ENCODE peak calls at places on chromosome 13, in five cellular contexts. I, N, C, Y and F are unnamed samples.

GRCh38 chr13:110874508-110874960 is 40.3 kb downstream of the ANKRD10 start:
- DNase-seq in Y (peak; percentile 83), C (peak; percentile 93), N (peak; percentile 41), I (peak; percentile 89), F (peak; percentile 93)

GRCh38 chr13:101291216-101291615 is 125.1 kb downstream of the NALCN start:
- DNase-seq in C (no peak), I (no peak), N (no peak), Y (no peak), F (no peak)

GRCh38 chr13:40351537-40352384 is 314.7 kb downstream of the FOXO1 start:
- DNase-seq in I (no peak), Y (no peak), C (no peak), N (no peak), F (no peak)

GRCh38 chr13:62309904-62310303 is 894.3 kb upstream of the PCDH20 start:
- DNase-seq in Y (no peak), N (no peak), C (no peak), I (peak; percentile 4), F (peak; percentile 54)

GRCh38 chr13:108304170-108305068 is 34.9 kb downstream of the TNFSF13B start:
- DNase-seq in I (no peak), C (no peak), N (no peak), Y (no peak), F (no peak)

GRCh38 chr13:25679936-25680335 is 308.2 kb downstream of the ATP8A2 start:
- DNase-seq in I (no peak), Y (no peak), C (no peak), N (no peak), F (no peak)

GRCh38 chr13:102897371-102898138 is 51.7 kb downstream of the ERCC5 start:
- DNase-seq in N (no peak), I (no peak), Y (no peak), C (no peak), F (no peak)

GRCh38 chr13:54029226-54029625 is 1000.6 kb downstream of the OLFM4 start:
- DNase-seq in N (no peak), Y (no peak), C (no peak), I (no peak), F (peak; percentile 15)

GRCh38 chr13:29901714-29902631 is 51.6 kb upstream of the UBL3 start:
- DNase-seq in N (no peak), I (no peak), C (peak; percentile 46), Y (no peak), F (no peak)

GRCh38 chr13:111095031-111095840 is 19.9 kb upstream of the ARHGEF7 start:
- DNase-seq in I (no peak), Y (no peak), N (no peak), C (no peak), F (no peak)

GRCh38 chr13:27359203-27359821 is 65.1 kb upstream of the GTF3A start:
- DNase-seq in Y (peak; percentile 82), I (peak; percentile 76), C (peak; percentile 76), N (peak; percentile 52), F (peak; percentile 84)

GRCh38 chr13:69204620-69205019 is 903.0 kb upstream of the ATXN8OS start:
- DNase-seq in C (no peak), I (no peak), N (no peak), Y (no peak), F (no peak)

GRCh38 chr13:48542581-48543341 is 9.9 kb upstream of the RCBTB2 start:
- DNase-seq in I (peak; percentile 59), C (peak; percentile 68), Y (peak; percentile 72), N (no peak), F (peak; percentile 64)

DNA sequence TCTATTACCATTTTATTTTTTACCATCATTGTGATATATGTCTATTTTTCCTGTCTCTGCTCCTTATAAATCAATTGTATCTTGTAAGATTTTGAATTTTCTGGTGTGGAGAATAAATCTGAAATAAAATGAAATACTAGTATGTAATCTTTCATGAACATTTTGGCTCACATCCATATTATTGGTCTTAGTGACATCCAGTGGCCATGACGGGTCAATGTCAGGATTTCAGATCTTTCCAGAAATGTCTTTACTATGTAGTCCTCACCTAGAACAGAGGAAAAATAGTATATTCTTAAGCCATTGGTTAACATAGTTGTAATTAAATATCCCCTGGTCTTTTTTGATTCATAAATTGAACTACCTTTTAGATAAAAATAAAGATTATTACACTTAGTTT is 109.8 kb upstream of the GPC6 start:
- DNase-seq in C (no peak), Y (no peak), I (no peak), N (no peak), F (peak; percentile 30)
- TF ChIP-seq CTCF in C (no peak), Y (no peak), I (peak; percentile 35), N (peak; percentile 21), F (peak; percentile 52)

GRCh38 chr13:41457589-41458186 is 338 bp downstream of the RGCC start:
- DNase-seq in N (no peak), Y (no peak), I (no peak), C (no peak), F (peak; percentile 29)

GRCh38 chr13:41458187-41458938 is 1.0 kb downstream of the RGCC start:
- DNase-seq in C (no peak), Y (peak; percentile 33), N (no peak), I (peak; percentile 54), F (peak; percentile 55)

GRCh38 chr13:41459754-41460111 is 2.4 kb downstream of the RGCC start:
- DNase-seq in I (no peak), Y (no peak), N (no peak), C (no peak), F (no peak)

GRCh38 chr13:41460930-41461329 is 3.6 kb downstream of the RGCC start:
- DNase-seq in N (no peak), I (no peak), Y (no peak), C (no peak), F (no peak)

GRCh38 chr13:41458939-41459753 is 1.8 kb downstream of the RGCC start:
- DNase-seq in I (peak; percentile 22), Y (no peak), C (no peak), N (no peak), F (peak; percentile 70)
- TF ChIP-seq CTCF in I (peak; percentile 60), Y (peak; percentile 35), C (no peak), N (peak; percentile 44), F (peak; percentile 75)

DNA sequence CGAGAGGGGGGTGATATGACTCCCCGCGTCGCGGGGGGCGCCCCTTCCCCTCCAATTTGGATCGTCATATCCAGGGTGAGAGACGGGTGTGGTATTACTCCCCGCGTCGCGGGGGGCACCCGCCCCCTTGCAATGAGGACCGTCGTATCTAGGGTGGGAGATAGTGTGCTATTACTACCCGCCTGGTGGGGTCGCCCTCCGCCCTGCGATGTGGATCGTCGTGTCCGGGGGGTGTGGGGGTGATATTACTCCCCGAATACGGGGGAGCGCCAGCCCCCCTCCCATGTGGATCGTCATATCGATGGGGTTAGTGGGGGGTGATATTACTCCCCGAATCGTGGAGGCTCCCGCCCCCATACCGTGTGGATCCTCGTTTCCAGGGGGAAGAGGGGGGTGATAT is 29.2 kb upstream of the RGCC start:
- DNase-seq in Y (no peak), C (no peak), I (peak; percentile 53), N (no peak), F (peak; percentile 44)
- TF ChIP-seq CTCF in Y (no peak), C (no peak), I (peak; percentile 60), N (no peak), F (peak; percentile 64)

GRCh38 chr13:113889467-113889866 is 25.6 kb upstream of the GAS6 start:
- DNase-seq in N (no peak), I (no peak), Y (no peak), C (no peak), F (no peak)
- TF ChIP-seq CTCF in N (no peak), I (no peak), Y (no peak), C (no peak), F (no peak)

DNA sequence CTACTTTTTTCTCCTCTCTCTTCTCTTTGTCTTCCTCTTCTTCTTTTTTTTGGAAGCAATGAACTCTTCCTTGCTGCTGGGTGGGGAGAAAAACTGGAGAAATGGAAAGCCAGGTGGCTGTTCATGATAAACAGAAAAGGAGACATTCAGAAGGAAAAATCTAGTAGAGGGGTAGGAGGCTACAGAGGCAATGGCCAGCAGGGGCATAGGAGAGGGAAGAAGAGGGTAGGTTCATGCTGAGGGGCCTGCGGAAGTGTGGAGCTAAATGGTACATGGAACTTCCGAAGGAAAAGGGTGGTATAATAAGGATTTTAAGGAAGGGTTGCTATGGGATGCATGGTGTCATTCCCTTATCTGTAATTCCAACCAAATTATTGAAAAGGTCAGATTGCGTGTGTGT is 17.5 kb upstream of the HS6ST3 start:
- DNase-seq in I (peak; percentile 32), Y (no peak), N (no peak), C (no peak), F (peak; percentile 69)
- TF ChIP-seq CTCF in I (peak; percentile 39), Y (no peak), N (peak; percentile 23), C (no peak), F (peak; percentile 51)

GRCh38 chr13:31824705-31825512 is 85.6 kb downstream of the RXFP2 start:
- DNase-seq in I (no peak), Y (peak; percentile 26), C (no peak), N (no peak), F (no peak)
- TF ChIP-seq CTCF in I (no peak), Y (no peak), C (no peak), N (peak; percentile 15), F (peak; percentile 41)

GRCh38 chr13:36453518-36453917 is 21.2 kb downstream of the CCNA1 start:
- DNase-seq in I (peak; percentile 45), C (no peak), Y (no peak), N (no peak), F (peak; percentile 64)
- TF ChIP-seq CTCF in I (peak; percentile 61), C (no peak), Y (no peak), N (peak; percentile 51), F (peak; percentile 82)

DNA sequence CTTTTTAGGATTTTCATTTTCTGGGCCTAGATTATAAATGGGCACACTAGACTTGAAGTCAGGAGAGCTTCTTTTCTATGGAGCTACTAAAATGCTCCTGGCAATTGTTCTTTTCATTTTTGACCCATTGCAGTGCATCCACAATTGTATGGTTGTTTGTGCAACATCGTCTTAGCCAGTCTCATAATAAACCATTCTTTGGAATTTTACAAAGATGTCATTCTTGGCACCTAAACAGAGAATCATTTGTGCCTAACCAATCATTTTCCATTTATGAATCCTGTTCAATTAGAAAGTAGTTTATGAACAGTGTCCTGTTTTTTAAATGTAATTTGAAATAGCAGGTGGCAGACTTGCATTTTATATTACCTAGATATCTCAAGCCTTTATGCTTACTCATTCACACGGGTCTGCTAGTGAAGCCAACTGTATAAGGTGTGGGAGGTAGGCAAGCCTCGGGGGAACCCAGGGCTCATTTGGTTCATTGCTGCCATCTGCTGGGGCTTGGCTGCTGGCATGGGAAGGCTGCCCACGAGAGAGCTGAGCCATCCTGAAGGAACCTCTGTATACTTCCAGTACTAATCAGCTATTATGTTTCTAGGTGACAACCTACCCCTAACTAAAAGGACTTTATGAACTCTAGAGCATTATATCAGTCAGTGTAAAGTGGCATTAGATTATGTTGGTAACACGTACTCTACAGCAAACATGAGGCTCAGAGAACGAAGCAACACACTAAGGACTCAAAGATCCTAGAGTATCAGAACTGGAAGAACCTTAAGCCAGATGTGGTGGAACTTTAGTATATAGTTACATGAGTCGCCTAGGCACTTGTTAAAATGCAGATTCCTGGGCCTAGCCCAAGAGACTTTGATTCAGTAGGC is 60.0 kb downstream of the TPT1 start:
- DNase-seq in N (no peak), C (peak; percentile 70), I (peak; percentile 69), Y (peak; percentile 67), F (peak; percentile 77)
- TF ChIP-seq CTCF in N (peak; percentile 63), C (no peak), I (peak; percentile 69), Y (no peak), F (peak; percentile 86)

GRCh38 chr13:51800456-51800855 is 3.5 kb downstream of the DHRS12 start:
- DNase-seq in N (no peak), I (no peak), Y (no peak), C (no peak), F (no peak)
- TF ChIP-seq CTCF in N (no peak), I (no peak), Y (no peak), C (no peak), F (no peak)